ENCODE peak calls at places on chromosomes 2 and 18, in six cellular contexts. J is H1, I is stomach, R is SK-N-SH, E is upper lobe of left lung, C is HepG2. B is an unnamed sample.

GRCh38 chr18:78634061-78634696 is 345.4 kb upstream of the SALL3 start:
- DNase-seq in J (no peak), I (no peak), R (no peak), E (no peak), C (no peak), B (no peak)

GRCh38 chr2:28395334-28396061 is 2.8 kb downstream of the FOSL2 start:
- DNase-seq in J (no peak), I (no peak), R (no peak), E (peak; percentile 79), C (no peak), B (peak; percentile 74)

GRCh38 chr2:31337860-31338259 is 76.7 kb downstream of the XDH start:
- DNase-seq in J (no peak), I (no peak), R (no peak), E (no peak), C (no peak), B (no peak)

GRCh38 chr2:173048901-173049661 is 26.6 kb upstream of the MAP3K20 start:
- DNase-seq in J (no peak), I (peak; percentile 63), R (no peak), E (peak; percentile 62), C (peak; percentile 92), B (peak; percentile 88)

GRCh38 chr2:177275041-177275440 is 10.5 kb upstream of the NFE2L2 start:
- DNase-seq in J (no peak), I (no peak), R (no peak), E (no peak), C (no peak), B (no peak)

GRCh38 chr2:9771481-9772017 is 71.7 kb upstream of the TAF1B start:
- DNase-seq in J (no peak), I (no peak), R (peak; percentile 63), E (no peak), C (peak; percentile 44), B (no peak)

GRCh38 chr2:61340242-61340641 is 130.6 kb downstream of the USP34 start:
- DNase-seq in J (no peak), I (no peak), R (no peak), E (no peak), C (no peak), B (no peak)

GRCh38 chr18:48408727-48409590 is at the start of gene ZBTB7C:
- DNase-seq in J (peak; percentile 71), I (peak; percentile 60), R (peak; percentile 83), E (peak; percentile 46), C (no peak), B (no peak)

GRCh38 chr2:45734952-45735351 is 83.5 kb downstream of the PRKCE start:
- DNase-seq in J (no peak), I (no peak), R (no peak), E (no peak), C (no peak), B (no peak)

GRCh38 chr2:66919286-66919685 is 477.8 kb upstream of the ETAA1 start:
- DNase-seq in J (no peak), I (no peak), R (no peak), E (no peak), C (no peak), B (no peak)

GRCh38 chr2:16154501-16155280 is 214.3 kb downstream of the MYCN start:
- DNase-seq in J (no peak), I (no peak), R (no peak), E (no peak), C (no peak), B (no peak)

GRCh38 chr2:108377815-108378630 is at the start of gene SULT1C4:
- DNase-seq in J (peak; percentile 59), I (no peak), R (peak; percentile 70), E (peak; percentile 60), C (peak; percentile 63), B (no peak)

GRCh38 chr18:67183398-67183797 is 333.1 kb downstream of the DSEL start:
- DNase-seq in J (no peak), I (no peak), R (no peak), E (no peak), C (no peak), B (no peak)

GRCh38 chr2:235005023-235005422 is 53.2 kb downstream of the SH3BP4 start:
- DNase-seq in J (no peak), I (no peak), R (no peak), E (no peak), C (peak; percentile 39), B (no peak)

GRCh38 chr2:196160101-196160500 is 11.3 kb downstream of the STK17B start:
- DNase-seq in J (no peak), I (no peak), R (no peak), E (peak; percentile 71), C (no peak), B (no peak)

GRCh38 chr18:76494541-76495403 is at the start of gene ZNF516:
- DNase-seq in J (no peak), I (peak; percentile 45), R (peak; percentile 61), E (peak; percentile 59), C (peak; percentile 25), B (no peak)

GRCh38 chr2:169393068-169393590 is 30.8 kb upstream of the LRP2 start:
- DNase-seq in J (no peak), I (no peak), R (peak; percentile 14), E (no peak), C (no peak), B (no peak)

GRCh38 chr18:28176933-28177827 is at the start of gene CDH2:
- DNase-seq in J (peak; percentile 74), I (peak; percentile 51), R (peak; percentile 92), E (no peak), C (peak; percentile 77), B (no peak)

GRCh38 chr2:85319811-85320210 is 8.0 kb downstream of the TGOLN2 start:
- DNase-seq in J (no peak), I (no peak), R (no peak), E (no peak), C (no peak), B (no peak)

DNA sequence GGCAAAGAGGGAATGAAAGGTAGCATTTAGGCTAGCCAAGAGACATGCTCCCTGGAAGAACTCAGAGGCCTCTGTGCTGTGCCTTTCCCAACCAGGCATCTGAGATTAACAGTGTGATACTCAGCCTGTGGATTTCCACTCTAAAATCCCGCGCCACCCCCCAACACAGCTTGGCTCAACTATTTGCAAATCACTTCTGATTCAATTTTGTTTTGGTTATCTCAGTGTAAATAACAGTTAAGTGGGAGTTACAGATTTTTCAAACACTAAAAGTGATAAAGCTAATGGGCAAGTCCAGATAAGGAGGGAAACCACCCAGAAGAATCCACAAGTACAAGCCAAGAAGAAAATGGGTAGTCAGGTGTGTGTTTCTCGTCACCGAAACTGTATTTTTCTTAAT is 1.4 kb upstream of the NRP2 start:
- DNase-seq in J (peak; percentile 35), I (peak; percentile 80), R (no peak), E (no peak), C (no peak), B (no peak)
- H3K4me1 ChIP-seq in J (peaks cover 7% of the 10 kb centered on the region), I (peaks cover 58% of the 10 kb centered on the region), R (peaks cover 30% of the 10 kb centered on the region), E (peaks cover 14% of the 10 kb centered on the region), C (peaks cover 12% of the 10 kb centered on the region), B (peaks cover 32% of the 10 kb centered on the region)

DNA sequence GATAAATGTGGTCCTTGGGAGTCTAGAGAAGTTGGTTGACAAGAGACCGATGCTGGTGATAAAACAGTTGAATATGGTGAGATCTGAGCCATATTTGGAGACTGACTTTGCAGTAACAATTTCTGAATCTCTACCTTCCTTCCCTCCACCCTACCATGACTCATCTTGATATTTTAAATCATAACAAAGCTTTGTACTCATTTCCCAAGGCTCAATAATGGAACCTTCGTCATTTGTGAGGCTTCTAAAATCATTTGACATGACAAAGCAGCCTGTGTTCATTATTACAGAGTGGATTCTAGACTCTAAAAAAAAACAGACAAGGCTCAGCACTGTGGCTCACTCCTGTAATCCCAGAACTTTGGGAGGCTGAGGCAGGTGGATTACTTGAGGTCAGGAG is 38.5 kb upstream of the PDCL3 start:
- DNase-seq in J (no peak), I (no peak), R (no peak), E (no peak), C (no peak), B (no peak)
- TF ChIP-seq CTCF in J (no peak), I (no peak), R (no peak), E (no peak), C (no peak), B (no peak)

DNA sequence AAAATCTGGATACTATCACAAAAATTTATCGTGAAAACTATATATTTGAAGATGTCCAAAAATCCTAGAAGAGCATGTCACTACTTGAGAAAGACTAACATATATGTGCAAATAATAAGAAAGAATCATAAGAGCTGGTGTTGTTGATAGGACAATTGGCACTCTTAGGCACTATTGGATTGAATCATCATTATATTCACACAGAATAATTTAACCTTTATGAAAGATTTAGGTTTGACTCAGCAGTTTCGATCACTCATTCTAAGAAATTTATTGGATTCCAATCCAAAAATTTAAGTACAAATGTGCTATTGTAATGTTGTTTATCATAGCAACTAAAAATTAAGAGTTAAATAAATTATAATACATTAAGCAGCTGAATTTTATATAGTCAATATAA is 503.6 kb downstream of the SPAG16 start:
- DNase-seq in J (no peak), I (no peak), R (no peak), E (no peak), C (no peak), B (no peak)
- TF ChIP-seq EP300 in J (no peak), I (no peak), R (no peak), E (no peak), C (no peak), B (no peak)

DNA sequence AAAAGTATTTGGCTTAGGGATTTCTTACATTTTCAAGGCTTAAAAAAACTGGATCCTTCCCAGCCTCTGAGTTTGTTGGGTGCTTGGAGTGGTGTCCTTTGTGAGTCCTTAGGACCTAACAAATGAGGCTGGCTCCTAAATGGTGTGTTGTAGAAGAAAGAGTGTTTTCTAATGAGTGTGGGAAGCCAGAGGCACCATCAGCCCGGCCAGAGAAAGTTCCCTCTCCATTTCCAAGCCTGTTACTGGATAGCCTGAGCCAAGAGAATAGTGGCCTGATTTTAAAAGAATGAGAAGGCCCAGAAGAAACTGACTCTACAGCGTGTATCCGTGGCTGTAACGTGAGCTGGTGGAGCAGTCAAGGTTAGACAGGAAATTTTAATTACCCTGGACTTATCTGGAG is 4.4 kb downstream of the EFHD1 start:
- DNase-seq in J (no peak), I (no peak), R (no peak), E (no peak), C (no peak), B (no peak)
- H3K4me1 ChIP-seq in J (no peaks in the 10 kb centered on the region), I (peaks cover 23% of the 10 kb centered on the region), R (no peaks in the 10 kb centered on the region), E (peaks cover 11% of the 10 kb centered on the region), C (peaks cover 20% of the 10 kb centered on the region), B (peaks cover 34% of the 10 kb centered on the region)

GRCh38 chr2:46849741-46850474 is 65.7 kb downstream of the MCFD2 start:
- DNase-seq in J (no peak), I (peak; percentile 51), R (peak; percentile 46), E (no peak), C (no peak), B (no peak)

GRCh38 chr2:46849080-46849715 is 66.4 kb downstream of the MCFD2 start:
- DNase-seq in J (no peak), I (no peak), R (no peak), E (no peak), C (peak; percentile 38), B (no peak)

GRCh38 chr2:46852124-46852523 is 63.5 kb downstream of the MCFD2 start:
- DNase-seq in J (no peak), I (no peak), R (no peak), E (no peak), C (no peak), B (no peak)

GRCh38 chr2:46852598-46852997 is 63.0 kb downstream of the MCFD2 start:
- DNase-seq in J (no peak), I (no peak), R (no peak), E (no peak), C (no peak), B (no peak)

GRCh38 chr2:46850742-46851141 is 64.9 kb downstream of the MCFD2 start:
- DNase-seq in J (no peak), I (peak; percentile 71), R (no peak), E (no peak), C (no peak), B (peak; percentile 46)
- TF ChIP-seq CTCF in J (no peak), I (no peak), R (no peak), E (no peak), C (no peak), B (no peak)

GRCh38 chr2:192026064-192026715 is 168.5 kb downstream of the TMEFF2 start:
- DNase-seq in J (no peak), I (no peak), R (no peak), E (no peak), C (no peak), B (no peak)
- TF ChIP-seq EP300 in J (no peak), I (no peak), R (no peak), E (no peak), C (no peak), B (no peak)

B was measured in tibial nerve.